ENCODE peak calls at places on chromosomes 13 and 19, in five cellular contexts. One of them, this sample, is unnamed.

GRCh38 chr19:40217921-40218890 is at the start of gene TTC9B:
- DNase-seq in A549: peak
- DNase-seq in H1: peak
- DNase-seq in K562: peak
- DNase-seq in GM12878: no peak
- DNase-seq in this sample: no peak

GRCh38 chr19:18364826-18365528 is 21.0 kb upstream of the GDF15 start:
- DNase-seq in K562: peak
- DNase-seq in H1: no peak
- DNase-seq in A549: peak
- DNase-seq in GM12878: no peak
- DNase-seq in this sample: peak

GRCh38 chr13:95535243-95535642 is 17.3 kb upstream of the CLDN10 start:
- DNase-seq in GM12878: no peak
- DNase-seq in H1: no peak
- DNase-seq in A549: peak
- DNase-seq in K562: peak
- DNase-seq in this sample: peak

GRCh38 chr13:113117335-113117872 is 5.2 kb upstream of the F10 start:
- DNase-seq in K562: no peak
- DNase-seq in GM12878: no peak
- DNase-seq in H1: no peak
- DNase-seq in A549: no peak
- DNase-seq in this sample: no peak

GRCh38 chr19:2309734-2310362 is 1.9 kb upstream of the LINGO3 start:
- DNase-seq in A549: peak
- DNase-seq in H1: no peak
- DNase-seq in GM12878: no peak
- DNase-seq in K562: no peak
- DNase-seq in this sample: no peak

GRCh38 chr13:106534844-106535551 is 464 bp downstream of the EFNB2 start:
- DNase-seq in A549: no peak
- DNase-seq in K562: no peak
- DNase-seq in H1: no peak
- DNase-seq in GM12878: no peak
- DNase-seq in this sample: no peak

GRCh38 chr13:24982333-24982999 is 113.5 kb upstream of the PABPC3 start:
- DNase-seq in K562: no peak
- DNase-seq in GM12878: no peak
- DNase-seq in A549: no peak
- DNase-seq in H1: no peak
- DNase-seq in this sample: no peak

GRCh38 chr19:4909172-4909896 is at the start of gene UHRF1:
- DNase-seq in GM12878: no peak
- DNase-seq in A549: peak
- DNase-seq in H1: no peak
- DNase-seq in K562: peak
- DNase-seq in this sample: peak

GRCh38 chr19:33111587-33111986 is 20.3 kb upstream of the WDR88 start:
- DNase-seq in H1: no peak
- DNase-seq in K562: no peak
- DNase-seq in A549: no peak
- DNase-seq in GM12878: no peak
- DNase-seq in this sample: no peak

GRCh38 chr13:38421590-38422560 is 72.2 kb downstream of the UFM1 start:
- DNase-seq in GM12878: no peak
- DNase-seq in A549: no peak
- DNase-seq in H1: no peak
- DNase-seq in K562: no peak
- DNase-seq in this sample: no peak

GRCh38 chr13:99686157-99686572 is 184.9 kb downstream of the TM9SF2 start:
- DNase-seq in K562: peak
- DNase-seq in H1: no peak
- DNase-seq in A549: peak
- DNase-seq in GM12878: no peak
- DNase-seq in this sample: peak

GRCh38 chr19:43774103-43774939 is 6.5 kb downstream of the KCNN4 start:
- DNase-seq in K562: peak
- DNase-seq in GM12878: no peak
- DNase-seq in A549: no peak
- DNase-seq in H1: no peak
- DNase-seq in this sample: peak

GRCh38 chr13:44710576-44710975 is 134.4 kb upstream of the TSC22D1 start:
- DNase-seq in A549: peak
- DNase-seq in GM12878: peak
- DNase-seq in K562: no peak
- DNase-seq in H1: no peak
- DNase-seq in this sample: no peak

GRCh38 chr13:24203726-24204295 is 43.3 kb downstream of the SPATA13 start:
- DNase-seq in H1: no peak
- DNase-seq in GM12878: no peak
- DNase-seq in A549: no peak
- DNase-seq in K562: no peak
- DNase-seq in this sample: no peak

GRCh38 chr19:16190736-16191135 is 5.5 kb downstream of the FAM32A start:
- DNase-seq in H1: no peak
- DNase-seq in A549: no peak
- DNase-seq in K562: no peak
- DNase-seq in GM12878: no peak
- DNase-seq in this sample: no peak

GRCh38 chr13:98972627-98973026 is 5.2 kb downstream of the DOCK9 start:
- DNase-seq in K562: no peak
- DNase-seq in H1: no peak
- DNase-seq in A549: no peak
- DNase-seq in GM12878: no peak
- DNase-seq in this sample: no peak

GRCh38 chr19:8575467-8575997 is 1.7 kb downstream of the MYO1F start:
- DNase-seq in K562: peak
- DNase-seq in GM12878: no peak
- DNase-seq in H1: no peak
- DNase-seq in A549: peak
- DNase-seq in this sample: no peak

GRCh38 chr13:40271931-40272775 is 394.3 kb downstream of the FOXO1 start:
- DNase-seq in K562: no peak
- DNase-seq in H1: no peak
- DNase-seq in GM12878: no peak
- DNase-seq in A549: peak
- DNase-seq in this sample: no peak

GRCh38 chr19:576768-577438 is 4.5 kb downstream of the BSG start:
- DNase-seq in H1: no peak
- DNase-seq in A549: no peak
- DNase-seq in K562: no peak
- DNase-seq in GM12878: no peak
- DNase-seq in this sample: no peak

GRCh38 chr13:110392510-110393233 is 85.6 kb downstream of the COL4A2 start:
- DNase-seq in GM12878: no peak
- DNase-seq in A549: no peak
- DNase-seq in K562: no peak
- DNase-seq in H1: no peak
- DNase-seq in this sample: no peak

GRCh38 chr19:8814176-8814575 is 17.9 kb downstream of the ZNF558 start:
- DNase-seq in H1: no peak
- DNase-seq in K562: no peak
- DNase-seq in A549: no peak
- DNase-seq in GM12878: no peak
- DNase-seq in this sample: no peak

GRCh38 chr13:75881109-75881775 is 245.1 kb downstream of the LMO7 start:
- DNase-seq in A549: no peak
- DNase-seq in GM12878: no peak
- DNase-seq in H1: no peak
- DNase-seq in K562: no peak
- DNase-seq in this sample: no peak

GRCh38 chr13:74661851-74662250 is 527.6 kb upstream of the KLF12 start:
- DNase-seq in H1: no peak
- DNase-seq in K562: no peak
- DNase-seq in GM12878: no peak
- DNase-seq in A549: no peak
- DNase-seq in this sample: no peak

GRCh38 chr13:20291037-20291436 is 58.9 kb upstream of the GJB6 start:
- DNase-seq in GM12878: no peak
- DNase-seq in K562: no peak
- DNase-seq in A549: no peak
- DNase-seq in H1: no peak
- DNase-seq in this sample: no peak

GRCh38 chr13:78764665-78765064 is 105.7 kb upstream of the OBI1 start:
- DNase-seq in H1: no peak
- DNase-seq in A549: no peak
- DNase-seq in K562: no peak
- DNase-seq in GM12878: no peak
- DNase-seq in this sample: no peak

GRCh38 chr13:96141032-96141431 is 51.1 kb downstream of the HS6ST3 start:
- DNase-seq in H1: no peak
- DNase-seq in K562: peak
- DNase-seq in GM12878: no peak
- DNase-seq in A549: peak
- DNase-seq in this sample: peak

GRCh38 chr19:14091885-14092462 is 1.4 kb upstream of the SAMD1 start:
- DNase-seq in GM12878: no peak
- DNase-seq in H1: no peak
- DNase-seq in K562: peak
- DNase-seq in A549: no peak
- DNase-seq in this sample: no peak

GRCh38 chr13:27833206-27833605 is 40.9 kb downstream of the GSX1 start:
- DNase-seq in A549: no peak
- DNase-seq in K562: no peak
- DNase-seq in H1: no peak
- DNase-seq in GM12878: no peak
- DNase-seq in this sample: no peak

GRCh38 chr13:97727991-97728390 is 225.5 kb upstream of the IPO5 start:
- DNase-seq in H1: no peak
- DNase-seq in A549: no peak
- DNase-seq in K562: no peak
- DNase-seq in GM12878: no peak
- DNase-seq in this sample: no peak

GRCh38 chr19:2048104-2048958 is 2.7 kb downstream of the MKNK2 start:
- DNase-seq in A549: no peak
- DNase-seq in GM12878: no peak
- DNase-seq in K562: no peak
- DNase-seq in H1: no peak
- DNase-seq in this sample: no peak

GRCh38 chr13:83740622-83741021 is 141.7 kb downstream of the SLITRK1 start:
- DNase-seq in H1: no peak
- DNase-seq in A549: no peak
- DNase-seq in K562: no peak
- DNase-seq in GM12878: no peak
- DNase-seq in this sample: no peak
- TF ChIP-seq EP300 in H1: no peak
- TF ChIP-seq EP300 in A549: no peak
- TF ChIP-seq EP300 in K562: no peak
- TF ChIP-seq EP300 in GM12878: no peak
- TF ChIP-seq EP300 in this sample: no peak

DNA sequence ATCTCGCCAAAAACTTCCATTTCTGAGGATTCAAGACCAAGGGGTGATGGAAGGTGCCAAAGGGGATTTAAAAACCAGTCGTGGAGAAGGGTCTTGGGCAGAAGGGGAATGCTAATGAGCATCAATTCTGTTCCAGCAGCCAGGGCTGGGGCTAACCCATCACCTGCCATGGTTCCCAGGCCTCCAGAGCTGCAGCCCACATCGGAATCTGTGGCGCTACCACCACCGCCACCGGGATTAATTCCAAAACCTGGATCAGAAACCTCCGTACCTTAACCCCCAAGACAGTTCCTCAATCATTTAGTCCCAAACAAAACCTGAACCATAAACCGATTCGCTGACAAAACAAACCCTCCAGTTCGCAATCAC is 591 bp downstream of the ZNF615 start:
- DNase-seq in K562: no peak
- DNase-seq in GM12878: no peak
- DNase-seq in A549: peak
- DNase-seq in H1: no peak
- DNase-seq in this sample: no peak
- TF ChIP-seq KDM1A in K562: no peak
- TF ChIP-seq KDM1A in GM12878: no peak
- TF ChIP-seq KDM1A in A549: no peak
- TF ChIP-seq KDM1A in H1: no peak
- TF ChIP-seq KDM1A in this sample: no peak

GRCh38 chr19:42251572-42251990 is 3.3 kb downstream of the ERF start:
- DNase-seq in A549: peak
- DNase-seq in H1: no peak
- DNase-seq in K562: no peak
- DNase-seq in GM12878: no peak
- DNase-seq in this sample: no peak

GRCh38 chr19:42252365-42253244 is 2.3 kb downstream of the ERF start:
- DNase-seq in K562: peak
- DNase-seq in H1: no peak
- DNase-seq in A549: peak
- DNase-seq in GM12878: no peak
- DNase-seq in this sample: no peak

GRCh38 chr19:42254850-42255765 is at the start of gene ERF:
- DNase-seq in A549: peak
- DNase-seq in GM12878: peak
- DNase-seq in H1: no peak
- DNase-seq in K562: peak
- DNase-seq in this sample: peak

GRCh38 chr19:42254083-42254849 is 662 bp downstream of the ERF start:
- DNase-seq in GM12878: no peak
- DNase-seq in A549: peak
- DNase-seq in H1: no peak
- DNase-seq in K562: peak
- DNase-seq in this sample: peak

DNA sequence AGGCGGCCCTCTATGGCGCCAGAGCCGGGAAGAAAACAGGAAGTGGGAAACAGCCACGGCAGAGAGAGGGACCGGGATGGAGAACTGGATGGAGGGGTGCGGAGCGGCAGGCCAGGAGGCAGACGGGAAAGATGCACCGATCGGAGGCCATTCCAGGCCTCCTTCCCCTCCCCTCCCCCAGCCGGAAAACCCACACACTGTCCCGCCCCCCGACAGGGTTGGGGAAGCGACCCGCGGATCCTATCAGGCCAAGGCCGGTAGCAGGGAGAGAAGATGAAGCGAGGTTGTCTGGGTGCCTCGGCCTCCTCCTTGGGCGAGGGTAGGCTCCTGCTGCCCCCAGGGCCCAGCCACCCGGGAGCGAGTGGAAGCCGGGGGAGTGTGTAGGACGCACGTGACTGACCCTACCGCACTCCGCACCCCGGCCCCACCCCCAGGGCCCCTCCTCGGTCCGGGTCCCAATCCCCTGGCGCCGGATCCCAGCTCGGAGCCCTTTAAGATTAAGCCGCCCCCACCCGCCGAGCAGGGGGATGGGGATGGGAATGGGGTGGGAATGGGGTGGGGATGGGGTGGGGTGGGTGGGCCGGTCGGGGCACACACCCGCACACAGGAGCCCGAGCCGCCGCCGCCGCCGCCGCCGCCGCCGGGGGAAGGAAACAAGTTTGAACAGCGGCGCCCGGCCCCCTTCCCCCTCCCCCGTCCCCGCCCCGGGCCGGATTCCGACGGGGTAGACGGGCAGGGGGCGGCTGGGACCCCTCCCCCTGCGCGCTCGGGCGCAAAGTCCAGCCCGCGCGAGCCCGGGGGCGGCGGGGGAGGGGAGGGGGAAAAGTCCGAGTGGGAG is 1.5 kb downstream of the ERF start:
- DNase-seq in K562: peak
- DNase-seq in GM12878: no peak
- DNase-seq in H1: no peak
- DNase-seq in A549: peak
- DNase-seq in this sample: peak
- TF ChIP-seq EP300 in K562: no peak
- TF ChIP-seq EP300 in GM12878: no peak
- TF ChIP-seq EP300 in H1: no peak
- TF ChIP-seq EP300 in A549: no peak
- TF ChIP-seq EP300 in this sample: no peak

GRCh38 chr19:46474211-46474610 is 2.8 kb upstream of the PNMA8A start:
- DNase-seq in H1: no peak
- DNase-seq in K562: no peak
- DNase-seq in GM12878: no peak
- DNase-seq in A549: no peak
- DNase-seq in this sample: no peak
- TF ChIP-seq KDM1A in H1: no peak
- TF ChIP-seq KDM1A in K562: no peak
- TF ChIP-seq KDM1A in GM12878: no peak
- TF ChIP-seq KDM1A in A549: no peak
- TF ChIP-seq KDM1A in this sample: no peak

This sample was measured in HepG2.